ENCODE peak calls at places on chromosome 13, in ten cellular contexts. P, J, B, T, N, D, A, K, S and V are unnamed samples.

GRCh38 chr13:20969182-20969581 is 66.6 kb upstream of the XPO4 start:
- DNase-seq in P (peak), T (no peak), D (no peak), A (no peak), J (no peak), K (no peak), N (no peak), B (no peak), S (no peak), V (no peak)

GRCh38 chr13:108700421-108701170 is 71.2 kb downstream of the MYO16 start:
- DNase-seq in T (no peak), A (peak), P (peak), N (no peak), B (no peak), K (no peak), J (no peak), D (no peak), S (no peak), V (peak)

GRCh38 chr13:38641164-38641948 is 45.5 kb upstream of the FREM2 start:
- DNase-seq in D (no peak), P (peak), K (no peak), A (no peak), B (no peak), J (no peak), N (no peak), S (no peak), T (no peak), V (no peak)

GRCh38 chr13:42497798-42498197 is 76.2 kb upstream of the TNFSF11 start:
- DNase-seq in S (no peak), D (no peak), N (no peak), A (peak), K (no peak), P (peak), T (no peak), J (no peak), B (no peak), V (peak)

GRCh38 chr13:92355213-92355612 is 871.4 kb upstream of the GPC6 start:
- DNase-seq in J (no peak), A (peak), D (no peak), S (no peak), T (peak), N (no peak), B (no peak), K (no peak), P (peak), V (no peak)

GRCh38 chr13:104442541-104442940 is 1376.3 kb upstream of the SLC10A2 start:
- DNase-seq in J (no peak), T (no peak), P (no peak), S (no peak), K (no peak), B (no peak), D (no peak), N (no peak), A (no peak), V (no peak)

GRCh38 chr13:20195846-20196245 is 3.1 kb upstream of the GJB2 start:
- DNase-seq in K (no peak), P (no peak), D (no peak), N (no peak), B (no peak), J (no peak), T (no peak), S (no peak), A (no peak), V (no peak)

GRCh38 chr13:87999791-88000190 is 328.6 kb downstream of the SLITRK5 start:
- DNase-seq in S (no peak), P (peak), J (no peak), D (no peak), T (no peak), N (no peak), B (no peak), A (peak), K (no peak), V (no peak)

GRCh38 chr13:34137200-34137599 is 319.3 kb downstream of the RFC3 start:
- DNase-seq in J (no peak), P (no peak), D (no peak), N (no peak), T (no peak), K (no peak), B (no peak), S (no peak), A (no peak), V (no peak)

GRCh38 chr13:40087021-40088002 is 431.9 kb downstream of the COG6 start:
- DNase-seq in T (no peak), D (no peak), B (no peak), J (no peak), K (no peak), N (no peak), A (no peak), S (peak), P (no peak), V (no peak)

GRCh38 chr13:45063261-45063870 is 56.9 kb upstream of the GTF2F2 start:
- DNase-seq in D (no peak), B (no peak), N (no peak), K (no peak), T (no peak), P (peak), J (no peak), A (peak), S (no peak), V (no peak)

GRCh38 chr13:87131611-87132010 is 539.6 kb upstream of the SLITRK5 start:
- DNase-seq in B (no peak), D (no peak), P (no peak), A (no peak), N (no peak), T (no peak), J (no peak), K (no peak), S (no peak), V (no peak)

GRCh38 chr13:63107163-63107935 is 1691.7 kb upstream of the PCDH20 start:
- DNase-seq in P (peak), T (no peak), B (no peak), K (no peak), A (peak), J (no peak), N (no peak), D (no peak), S (no peak), V (no peak)

GRCh38 chr13:29472317-29472961 is 123.0 kb downstream of the SLC7A1 start:
- DNase-seq in S (peak), N (no peak), D (no peak), P (peak), J (no peak), T (peak), A (peak), K (no peak), B (no peak), V (no peak)

GRCh38 chr13:41973247-41973741 is 12.4 kb upstream of the VWA8 start:
- DNase-seq in S (peak), P (no peak), T (no peak), A (no peak), B (no peak), J (no peak), D (peak), N (no peak), K (no peak), V (no peak)

GRCh38 chr13:97212540-97213146 is 9.5 kb upstream of the MBNL2 start:
- DNase-seq in A (no peak), S (no peak), N (no peak), J (no peak), T (peak), P (peak), K (no peak), B (no peak), D (no peak), V (no peak)

GRCh38 chr13:27658569-27658968 is 36.9 kb downstream of the POLR1D start:
- DNase-seq in N (no peak), S (no peak), P (peak), T (no peak), D (no peak), J (no peak), B (no peak), A (no peak), K (no peak), V (no peak)

GRCh38 chr13:102983496-102983895 is 82.7 kb downstream of the SLC10A2 start:
- DNase-seq in J (no peak), S (no peak), P (peak), A (no peak), N (no peak), T (no peak), K (no peak), B (no peak), D (no peak), V (no peak)

GRCh38 chr13:99860736-99861135 is 110.8 kb downstream of the ZIC5 start:
- DNase-seq in K (no peak), B (no peak), D (no peak), A (no peak), S (no peak), J (no peak), P (no peak), T (no peak), N (no peak), V (peak)

GRCh38 chr13:39749528-39749927 is 94.1 kb downstream of the COG6 start:
- DNase-seq in A (no peak), B (no peak), S (no peak), N (no peak), J (no peak), K (no peak), P (no peak), D (no peak), T (no peak), V (no peak)

GRCh38 chr13:111401755-111402154 is 81.3 kb downstream of the TEX29 start:
- DNase-seq in P (no peak), T (no peak), S (no peak), N (no peak), D (no peak), K (no peak), J (no peak), A (no peak), B (no peak), V (no peak)

GRCh38 chr13:81639984-81640582 is 1299.2 kb upstream of the SPRY2 start:
- DNase-seq in K (no peak), A (no peak), J (no peak), S (no peak), T (no peak), B (no peak), N (no peak), P (no peak), D (no peak), V (no peak)

GRCh38 chr13:21078501-21078900 is 17.1 kb upstream of the LATS2 start:
- DNase-seq in T (no peak), S (no peak), A (no peak), D (no peak), J (no peak), N (no peak), K (no peak), P (peak), B (no peak), V (no peak)

GRCh38 chr13:36345438-36346221 is 564 bp downstream of the SPART start:
- DNase-seq in N (peak), K (peak), J (peak), B (peak), A (peak), T (peak), D (peak), S (peak), P (peak), V (peak)

GRCh38 chr13:36344173-36344572 is 2.0 kb downstream of the SPART start:
- DNase-seq in A (no peak), D (no peak), B (no peak), T (no peak), N (no peak), K (no peak), J (no peak), S (no peak), P (peak), V (no peak)

GRCh38 chr13:36343766-36344165 is 2.4 kb downstream of the SPART start:
- DNase-seq in D (no peak), A (no peak), S (no peak), T (no peak), B (no peak), K (no peak), P (no peak), N (no peak), J (no peak), V (no peak)

GRCh38 chr13:36346222-36347083 is at the start of gene SPART:
- DNase-seq in P (peak), S (peak), T (peak), D (peak), K (peak), A (peak), N (peak), J (peak), B (peak), V (peak)

DNA sequence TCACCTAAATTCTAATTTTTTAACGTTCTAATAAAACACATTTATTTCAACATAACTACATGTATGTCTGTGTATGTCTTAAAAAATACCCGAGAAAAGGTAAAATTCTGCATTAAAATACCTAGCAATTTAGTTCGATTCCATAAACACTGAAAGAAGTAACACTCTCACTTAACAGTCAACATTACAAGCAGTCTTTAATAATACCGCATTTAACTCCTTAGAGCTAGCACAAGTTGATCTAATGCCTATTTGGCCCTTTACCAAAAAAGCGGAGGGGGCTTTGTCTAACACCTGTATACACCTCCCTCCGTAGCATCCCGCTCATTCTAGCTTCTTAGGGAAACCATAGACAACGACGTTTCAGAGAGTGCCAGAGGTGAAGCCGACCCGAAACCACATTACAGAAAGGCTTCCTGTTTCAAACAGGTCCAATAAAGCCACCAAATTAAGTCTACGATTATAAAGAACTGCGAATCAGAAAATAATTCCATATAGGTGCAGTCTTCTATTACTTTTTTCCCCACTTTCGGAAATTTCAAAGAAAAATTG is 1.2 kb downstream of the SPART start:
- DNase-seq in J (no peak), N (no peak), P (peak), A (no peak), B (no peak), K (no peak), S (peak), T (no peak), D (no peak), V (no peak)
- H3K4me3 ChIP-seq in J (peak), N (peak), P (peak), A (peak), B (peak), K (peak), S (no peak), T (peak), D (peak), V (peak)

GRCh38 chr13:51912091-51912490 is 50.3 kb downstream of the CCDC70 start:
- DNase-seq in A (no peak), J (no peak), D (no peak), T (no peak), P (no peak), B (no peak), N (no peak), S (peak), K (no peak), V (no peak)
- TF ChIP-seq CTCF in A (no peak), J (no peak), D (no peak), T (no peak), P (no peak), B (peak), N (no peak), S (peak), K (no peak), V (peak)

DNA sequence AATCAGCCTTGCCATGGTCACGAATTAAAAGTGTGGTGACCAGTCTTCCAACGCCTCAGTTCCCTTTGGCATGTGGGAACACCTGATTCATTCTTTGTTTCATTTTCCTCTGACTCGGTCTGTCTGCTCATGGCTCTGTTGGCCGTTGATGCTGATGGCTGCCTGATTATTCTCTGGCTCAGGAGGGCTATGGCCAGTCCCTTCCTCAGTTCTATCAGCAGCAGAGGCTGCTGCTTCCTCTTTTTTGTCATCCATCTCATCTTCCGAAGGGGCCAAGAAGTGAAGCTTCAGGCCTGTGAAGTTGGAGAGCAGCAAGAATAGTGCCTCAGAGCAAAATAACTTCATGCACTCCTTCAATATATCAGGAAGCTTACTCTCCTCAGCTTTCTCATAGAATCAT is 9.5 kb upstream of the MLNR start:
- DNase-seq in P (no peak), N (no peak), A (no peak), D (no peak), B (no peak), T (no peak), S (no peak), K (no peak), J (no peak), V (no peak)
- H3K4me3 ChIP-seq in P (no peak), N (no peak), A (no peak), D (no peak), B (no peak), T (no peak), S (no peak), K (no peak), J (no peak), V (no peak)

DNA sequence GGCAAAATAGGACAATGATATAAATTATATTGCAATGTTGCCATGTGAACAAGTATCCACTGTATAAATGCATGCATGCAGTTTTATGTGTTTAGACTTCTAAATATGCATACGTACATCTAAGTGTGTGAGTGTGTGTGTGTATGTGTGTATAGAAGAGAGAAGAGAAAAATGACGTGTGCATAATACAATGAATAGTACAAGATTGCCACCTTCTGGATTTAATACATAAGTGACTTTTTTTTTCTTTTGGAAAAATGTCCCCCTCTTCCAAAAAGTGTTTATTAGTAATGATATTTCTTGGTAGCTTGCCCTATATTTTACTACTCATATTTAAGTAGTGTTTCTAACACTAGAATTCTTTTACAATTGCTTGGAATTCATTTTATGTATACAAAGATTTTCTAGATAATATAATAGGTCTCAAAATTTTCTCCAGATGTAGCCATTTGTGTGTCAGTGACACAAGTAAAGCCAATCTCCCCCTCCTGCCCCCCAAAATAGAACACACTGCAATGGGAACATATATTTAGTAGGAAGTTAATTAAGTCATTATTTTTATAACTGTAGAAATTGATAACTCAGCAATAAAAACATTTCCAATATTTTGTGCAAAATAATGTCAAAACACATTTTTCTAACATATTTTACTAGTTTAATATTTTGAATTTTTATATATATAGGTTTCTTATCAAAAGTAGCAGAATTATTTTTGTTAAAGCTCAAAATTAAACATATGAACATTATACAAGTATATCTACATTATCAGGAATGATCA is 783.3 kb upstream of the ATXN8OS start:
- DNase-seq in P (peak), A (no peak), T (no peak), N (no peak), S (no peak), D (no peak), B (no peak), K (no peak), J (no peak), V (peak)
- TF ChIP-seq CTCF in P (no peak), A (no peak), T (no peak), N (no peak), S (no peak), D (no peak), B (peak), K (no peak), J (no peak), V (peak)

GRCh38 chr13:114130131-114130707 is 2.2 kb downstream of the RASA3 start:
- DNase-seq in P (no peak), S (no peak), N (no peak), K (no peak), J (no peak), A (no peak), B (no peak), T (no peak), D (no peak), V (no peak)
- H3K4me3 ChIP-seq in P (peak), S (no peak), N (peak), K (peak), J (peak), A (peak), B (peak), T (peak), D (peak), V (peak)

GRCh38 chr13:52067237-52067636 is 42.7 kb downstream of the UTP14C start:
- DNase-seq in J (no peak), S (no peak), B (no peak), A (no peak), T (no peak), P (peak), D (no peak), N (no peak), K (no peak), V (no peak)

DNA sequence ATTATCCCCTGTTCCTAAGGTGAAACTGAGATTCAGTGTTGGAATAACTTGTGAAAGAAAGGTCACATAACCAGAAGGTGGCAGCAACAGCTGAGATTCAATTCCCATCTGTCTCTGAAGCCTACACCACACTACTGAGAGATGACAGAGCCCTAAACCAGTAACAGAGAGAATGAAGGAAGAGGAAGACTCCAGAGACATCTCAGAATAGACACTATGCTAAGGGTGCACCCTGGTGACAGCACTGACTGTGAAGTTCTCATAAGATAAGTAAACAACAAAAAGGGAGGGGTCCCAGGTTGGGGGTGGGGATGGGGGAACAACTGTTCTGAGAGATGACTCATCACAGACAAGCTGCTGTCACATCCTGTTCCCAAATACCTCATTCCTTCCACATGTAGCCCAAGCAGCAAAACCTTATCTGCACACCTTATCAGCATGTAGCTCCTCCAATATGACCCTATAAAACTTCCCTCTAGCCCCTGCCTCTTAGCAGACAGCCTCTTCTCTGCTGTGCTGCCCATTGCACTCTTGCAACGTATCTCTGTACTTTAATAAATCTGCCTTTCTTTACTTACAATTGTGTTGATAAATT is 46.5 kb downstream of the UTP14C start:
- DNase-seq in D (no peak), S (no peak), N (no peak), K (no peak), B (no peak), A (no peak), P (peak), J (no peak), T (no peak), V (no peak)
- TF ChIP-seq CTCF in D (no peak), S (no peak), N (no peak), K (no peak), B (peak), A (peak), P (peak), J (no peak), T (no peak), V (no peak)

DNA sequence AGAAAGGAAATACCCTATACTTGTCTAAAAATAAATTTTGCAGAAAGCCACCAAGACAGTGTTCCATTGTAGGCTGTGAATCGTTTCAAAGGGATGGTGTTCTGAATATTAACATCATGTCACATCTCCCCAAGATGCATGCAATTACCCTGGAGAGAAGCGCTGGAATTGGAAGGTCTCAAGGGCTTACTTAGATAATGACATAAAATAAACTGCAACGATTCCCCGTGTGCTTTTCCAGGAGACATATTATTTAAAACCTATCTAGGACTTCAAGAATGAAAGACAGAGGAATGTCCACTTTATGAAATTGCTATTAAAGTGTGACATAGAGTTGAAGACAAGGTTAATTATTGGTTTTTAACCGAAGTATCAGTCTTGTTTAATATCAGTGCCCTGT is 91.8 kb downstream of the EFNB2 start:
- DNase-seq in A (no peak), B (no peak), S (no peak), T (no peak), K (no peak), P (no peak), J (no peak), D (no peak), N (no peak), V (no peak)
- H3K4me3 ChIP-seq in A (no peak), B (no peak), S (no peak), T (no peak), K (no peak), P (no peak), J (no peak), D (no peak), N (no peak), V (no peak)

GRCh38 chr13:44050450-44051063 is 170.9 kb downstream of the LACC1 start:
- DNase-seq in T (no peak), A (no peak), S (no peak), B (no peak), K (no peak), J (no peak), N (no peak), P (peak), D (no peak), V (no peak)
- TF ChIP-seq CTCF in T (peak), A (peak), S (peak), B (peak), K (peak), J (peak), N (peak), P (peak), D (peak), V (peak)